ENCODE peak calls at places on chromosomes 13 and 19, in four cellular contexts. One of them, this sample, is unnamed.

GRCh38 chr13:101211261-101211660 is 205.0 kb downstream of the NALCN start:
- DNase-seq in astrocyte of the cerebellum: no peak
- DNase-seq in omental fat pad: no peak
- DNase-seq in left ventricle myocardium inferior: no peak
- DNase-seq in this sample: no peak

GRCh38 chr19:56091066-56091490 is 30.0 kb downstream of the ZNF787 start:
- DNase-seq in astrocyte of the cerebellum: no peak
- DNase-seq in omental fat pad: no peak
- DNase-seq in left ventricle myocardium inferior: no peak
- DNase-seq in this sample: no peak

GRCh38 chr19:41893899-41894298 is 10.9 kb downstream of the ARHGEF1 start:
- DNase-seq in left ventricle myocardium inferior: no peak
- DNase-seq in omental fat pad: no peak
- DNase-seq in astrocyte of the cerebellum: no peak
- DNase-seq in this sample: no peak

GRCh38 chr19:37905936-37906867 is at the start of gene WDR87:
- DNase-seq in left ventricle myocardium inferior: no peak
- DNase-seq in astrocyte of the cerebellum: no peak
- DNase-seq in omental fat pad: no peak
- DNase-seq in this sample: peak

GRCh38 chr19:33601583-33601982 is 20.2 kb upstream of the CHST8 start:
- DNase-seq in omental fat pad: no peak
- DNase-seq in left ventricle myocardium inferior: no peak
- DNase-seq in astrocyte of the cerebellum: no peak
- DNase-seq in this sample: no peak

GRCh38 chr19:44113784-44114390 is 688 bp downstream of the ZNF225 start:
- DNase-seq in left ventricle myocardium inferior: no peak
- DNase-seq in omental fat pad: no peak
- DNase-seq in astrocyte of the cerebellum: no peak
- DNase-seq in this sample: no peak

GRCh38 chr13:110680852-110681251 is 25.1 kb downstream of the CARS2 start:
- DNase-seq in left ventricle myocardium inferior: no peak
- DNase-seq in astrocyte of the cerebellum: no peak
- DNase-seq in omental fat pad: no peak
- DNase-seq in this sample: no peak

GRCh38 chr13:48923376-48923775 is 52.3 kb upstream of the FNDC3A start:
- DNase-seq in left ventricle myocardium inferior: peak
- DNase-seq in astrocyte of the cerebellum: no peak
- DNase-seq in omental fat pad: no peak
- DNase-seq in this sample: no peak

GRCh38 chr13:99258210-99258860 is at the start of gene GPR18:
- DNase-seq in omental fat pad: no peak
- DNase-seq in astrocyte of the cerebellum: no peak
- DNase-seq in left ventricle myocardium inferior: no peak
- DNase-seq in this sample: no peak

GRCh38 chr13:112032186-112032835 is 34.6 kb upstream of the SOX1 start:
- DNase-seq in left ventricle myocardium inferior: no peak
- DNase-seq in omental fat pad: no peak
- DNase-seq in astrocyte of the cerebellum: no peak
- DNase-seq in this sample: no peak

GRCh38 chr13:80438521-80438920 is 97.6 kb upstream of the SPRY2 start:
- DNase-seq in left ventricle myocardium inferior: no peak
- DNase-seq in omental fat pad: no peak
- DNase-seq in astrocyte of the cerebellum: no peak
- DNase-seq in this sample: no peak

GRCh38 chr19:2224754-2225349 is 11.3 kb downstream of the PLEKHJ1 start:
- DNase-seq in left ventricle myocardium inferior: no peak
- DNase-seq in astrocyte of the cerebellum: no peak
- DNase-seq in omental fat pad: no peak
- DNase-seq in this sample: no peak

GRCh38 chr19:30675086-30675485 is 302.9 kb downstream of the ZNF536 start:
- DNase-seq in astrocyte of the cerebellum: no peak
- DNase-seq in omental fat pad: no peak
- DNase-seq in left ventricle myocardium inferior: no peak
- DNase-seq in this sample: no peak

GRCh38 chr13:31200636-31200970 is 828 bp downstream of the B3GLCT start:
- DNase-seq in left ventricle myocardium inferior: peak
- DNase-seq in omental fat pad: no peak
- DNase-seq in astrocyte of the cerebellum: no peak
- DNase-seq in this sample: no peak

GRCh38 chr13:95296326-95296939 is 4.8 kb downstream of the ABCC4 start:
- DNase-seq in omental fat pad: no peak
- DNase-seq in left ventricle myocardium inferior: peak
- DNase-seq in astrocyte of the cerebellum: no peak
- DNase-seq in this sample: no peak

GRCh38 chr19:18349524-18350128 is 9.2 kb downstream of the PGPEP1 start:
- DNase-seq in astrocyte of the cerebellum: peak
- DNase-seq in omental fat pad: peak
- DNase-seq in left ventricle myocardium inferior: no peak
- DNase-seq in this sample: peak